ENCODE peak calls at places on chromosome 6, in six cellular contexts. One of them, this sample, is unnamed.

GRCh38 chr6:81938991-81939773 is 186.7 kb upstream of the TENT5A start:
- DNase-seq in hepatocyte: no peak
- DNase-seq in mesendoderm: peak; percentile 75
- DNase-seq in IMR-90: peak; percentile 76
- DNase-seq in GM23248: peak; percentile 75
- DNase-seq in OCI-LY7: no peak
- DNase-seq in this sample: no peak

GRCh38 chr6:16362819-16363589 is 124.6 kb downstream of the GMPR start:
- DNase-seq in GM23248: no peak
- DNase-seq in OCI-LY7: no peak
- DNase-seq in IMR-90: no peak
- DNase-seq in mesendoderm: no peak
- DNase-seq in hepatocyte: no peak
- DNase-seq in this sample: no peak

GRCh38 chr6:26555505-26556262 is 17.5 kb downstream of the HMGN4 start:
- DNase-seq in IMR-90: peak; percentile 35
- DNase-seq in hepatocyte: peak; percentile 32
- DNase-seq in mesendoderm: peak; percentile 74
- DNase-seq in OCI-LY7: peak; percentile 82
- DNase-seq in GM23248: peak; percentile 53
- DNase-seq in this sample: no peak

GRCh38 chr6:146666909-146667308 is 68.1 kb downstream of the ADGB start:
- DNase-seq in OCI-LY7: no peak
- DNase-seq in GM23248: no peak
- DNase-seq in IMR-90: no peak
- DNase-seq in hepatocyte: no peak
- DNase-seq in mesendoderm: no peak
- DNase-seq in this sample: no peak

GRCh38 chr6:50853924-50854323 is 35.3 kb downstream of the TFAP2B start:
- DNase-seq in OCI-LY7: no peak
- DNase-seq in IMR-90: no peak
- DNase-seq in mesendoderm: no peak
- DNase-seq in GM23248: no peak
- DNase-seq in hepatocyte: no peak
- DNase-seq in this sample: no peak

GRCh38 chr6:35209081-35209480 is 4.7 kb upstream of the SCUBE3 start:
- DNase-seq in hepatocyte: no peak
- DNase-seq in OCI-LY7: peak; percentile 41
- DNase-seq in IMR-90: no peak
- DNase-seq in mesendoderm: no peak
- DNase-seq in GM23248: no peak
- DNase-seq in this sample: no peak

GRCh38 chr6:133456934-133457333 is 215.8 kb downstream of the EYA4 start:
- DNase-seq in OCI-LY7: no peak
- DNase-seq in mesendoderm: no peak
- DNase-seq in hepatocyte: no peak
- DNase-seq in IMR-90: no peak
- DNase-seq in GM23248: no peak
- DNase-seq in this sample: no peak

GRCh38 chr6:32842690-32843089 is 1.2 kb downstream of the PSMB8 start:
- DNase-seq in IMR-90: no peak
- DNase-seq in hepatocyte: no peak
- DNase-seq in mesendoderm: no peak
- DNase-seq in GM23248: no peak
- DNase-seq in OCI-LY7: no peak
- DNase-seq in this sample: no peak

GRCh38 chr6:8043221-8043620 is 21.0 kb downstream of the BLOC1S5 start:
- DNase-seq in OCI-LY7: no peak
- DNase-seq in IMR-90: peak; percentile 31
- DNase-seq in mesendoderm: no peak
- DNase-seq in GM23248: no peak
- DNase-seq in hepatocyte: no peak
- DNase-seq in this sample: no peak

GRCh38 chr6:17397764-17398194 is 4.4 kb downstream of the CAP2 start:
- DNase-seq in hepatocyte: no peak
- DNase-seq in OCI-LY7: no peak
- DNase-seq in GM23248: peak; percentile 39
- DNase-seq in IMR-90: no peak
- DNase-seq in mesendoderm: no peak
- DNase-seq in this sample: no peak

GRCh38 chr6:5906842-5907241 is 99.9 kb downstream of the NRN1 start:
- DNase-seq in IMR-90: no peak
- DNase-seq in OCI-LY7: no peak
- DNase-seq in hepatocyte: no peak
- DNase-seq in GM23248: no peak
- DNase-seq in mesendoderm: no peak
- DNase-seq in this sample: no peak

GRCh38 chr6:32190946-32191677 is 1.1 kb upstream of the PBX2 start:
- DNase-seq in GM23248: no peak
- DNase-seq in mesendoderm: no peak
- DNase-seq in IMR-90: no peak
- DNase-seq in OCI-LY7: no peak
- DNase-seq in hepatocyte: no peak
- DNase-seq in this sample: no peak

GRCh38 chr6:52995913-52996685 is 1.0 kb upstream of the GSTA4 start:
- DNase-seq in GM23248: peak; percentile 75
- DNase-seq in mesendoderm: peak; percentile 96
- DNase-seq in IMR-90: peak; percentile 91
- DNase-seq in OCI-LY7: peak; percentile 63
- DNase-seq in hepatocyte: peak; percentile 33
- DNase-seq in this sample: peak; percentile 42

GRCh38 chr6:3744211-3744900 is 7.2 kb downstream of the PXDC1 start:
- DNase-seq in mesendoderm: no peak
- DNase-seq in OCI-LY7: no peak
- DNase-seq in GM23248: peak; percentile 67
- DNase-seq in IMR-90: no peak
- DNase-seq in hepatocyte: no peak
- DNase-seq in this sample: no peak

GRCh38 chr6:38443750-38444149 is 196.0 kb downstream of the BTBD9 start:
- DNase-seq in IMR-90: no peak
- DNase-seq in hepatocyte: no peak
- DNase-seq in OCI-LY7: no peak
- DNase-seq in mesendoderm: peak; percentile 54
- DNase-seq in GM23248: no peak
- DNase-seq in this sample: no peak

GRCh38 chr6:166406197-166406596 is 23.5 kb upstream of the MPC1 start:
- DNase-seq in IMR-90: no peak
- DNase-seq in OCI-LY7: no peak
- DNase-seq in GM23248: no peak
- DNase-seq in hepatocyte: no peak
- DNase-seq in mesendoderm: no peak
- DNase-seq in this sample: no peak

GRCh38 chr6:127858992-127859391 is 41.9 kb downstream of the THEMIS start:
- DNase-seq in hepatocyte: no peak
- DNase-seq in IMR-90: no peak
- DNase-seq in GM23248: no peak
- DNase-seq in mesendoderm: no peak
- DNase-seq in OCI-LY7: no peak
- DNase-seq in this sample: no peak

GRCh38 chr6:85594197-85594930 is 706 bp upstream of the SNX14 start:
- DNase-seq in mesendoderm: peak; percentile 42
- DNase-seq in hepatocyte: no peak
- DNase-seq in OCI-LY7: peak; percentile 52
- DNase-seq in IMR-90: peak; percentile 30
- DNase-seq in GM23248: peak; percentile 71
- DNase-seq in this sample: no peak

GRCh38 chr6:119173249-119174084 is 95.0 kb upstream of the FAM184A start:
- DNase-seq in GM23248: no peak
- DNase-seq in IMR-90: no peak
- DNase-seq in hepatocyte: peak; percentile 30
- DNase-seq in OCI-LY7: no peak
- DNase-seq in mesendoderm: no peak
- DNase-seq in this sample: no peak

GRCh38 chr6:117494694-117495318 is 12.3 kb downstream of the DCBLD1 start:
- DNase-seq in hepatocyte: no peak
- DNase-seq in OCI-LY7: no peak
- DNase-seq in GM23248: no peak
- DNase-seq in mesendoderm: no peak
- DNase-seq in IMR-90: no peak
- DNase-seq in this sample: no peak

GRCh38 chr6:41150671-41151070 is 3.5 kb downstream of the TREML1 start:
- DNase-seq in GM23248: no peak
- DNase-seq in IMR-90: no peak
- DNase-seq in hepatocyte: no peak
- DNase-seq in mesendoderm: peak; percentile 65
- DNase-seq in OCI-LY7: no peak
- DNase-seq in this sample: no peak

GRCh38 chr6:43119456-43119855 is 43.3 kb downstream of the PTK7 start:
- DNase-seq in hepatocyte: no peak
- DNase-seq in GM23248: no peak
- DNase-seq in OCI-LY7: no peak
- DNase-seq in IMR-90: no peak
- DNase-seq in mesendoderm: no peak
- DNase-seq in this sample: no peak

GRCh38 chr6:82877213-82878195 is 188.1 kb downstream of the UBE3D start:
- DNase-seq in OCI-LY7: no peak
- DNase-seq in GM23248: no peak
- DNase-seq in mesendoderm: no peak
- DNase-seq in hepatocyte: no peak
- DNase-seq in IMR-90: no peak
- DNase-seq in this sample: no peak

GRCh38 chr6:31725502-31726350 is 2.6 kb downstream of the MPIG6B start:
- DNase-seq in OCI-LY7: no peak
- DNase-seq in mesendoderm: no peak
- DNase-seq in GM23248: no peak
- DNase-seq in IMR-90: no peak
- DNase-seq in hepatocyte: no peak
- DNase-seq in this sample: no peak

GRCh38 chr6:39432311-39433025 is 110.0 kb upstream of the KCNK16 start:
- DNase-seq in IMR-90: no peak
- DNase-seq in OCI-LY7: no peak
- DNase-seq in mesendoderm: no peak
- DNase-seq in GM23248: peak; percentile 85
- DNase-seq in hepatocyte: no peak
- DNase-seq in this sample: no peak

GRCh38 chr6:34235605-34236422 is 859 bp upstream of the HMGA1 start:
- DNase-seq in GM23248: peak; percentile 91
- DNase-seq in mesendoderm: peak; percentile 90
- DNase-seq in IMR-90: peak; percentile 92
- DNase-seq in hepatocyte: peak; percentile 86
- DNase-seq in OCI-LY7: peak; percentile 73
- DNase-seq in this sample: no peak

GRCh38 chr6:134962421-134962820 is 12.5 kb upstream of the ALDH8A1 start:
- DNase-seq in hepatocyte: no peak
- DNase-seq in IMR-90: no peak
- DNase-seq in GM23248: no peak
- DNase-seq in OCI-LY7: no peak
- DNase-seq in mesendoderm: no peak
- DNase-seq in this sample: no peak

GRCh38 chr6:39320370-39320984 is 2.0 kb downstream of the KCNK16 start:
- DNase-seq in mesendoderm: no peak
- DNase-seq in hepatocyte: no peak
- DNase-seq in IMR-90: no peak
- DNase-seq in OCI-LY7: no peak
- DNase-seq in GM23248: no peak
- DNase-seq in this sample: no peak

GRCh38 chr6:133206942-133207341 is 34.2 kb upstream of the EYA4 start:
- DNase-seq in hepatocyte: no peak
- DNase-seq in GM23248: no peak
- DNase-seq in mesendoderm: no peak
- DNase-seq in IMR-90: no peak
- DNase-seq in OCI-LY7: no peak
- DNase-seq in this sample: no peak

GRCh38 chr6:29665942-29666825 is 9.3 kb downstream of the MOG start:
- DNase-seq in hepatocyte: no peak
- DNase-seq in OCI-LY7: no peak
- DNase-seq in GM23248: no peak
- DNase-seq in IMR-90: no peak
- DNase-seq in mesendoderm: peak; percentile 87
- DNase-seq in this sample: no peak
- H3K4me3 ChIP-seq in hepatocyte: no peak overlapping the region
- H3K4me3 ChIP-seq in OCI-LY7: no peak overlapping the region
- H3K4me3 ChIP-seq in GM23248: no peak overlapping the region
- H3K4me3 ChIP-seq in IMR-90: no peak overlapping the region
- H3K4me3 ChIP-seq in mesendoderm: no peak overlapping the region
- H3K4me3 ChIP-seq in this sample: no peak overlapping the region

DNA sequence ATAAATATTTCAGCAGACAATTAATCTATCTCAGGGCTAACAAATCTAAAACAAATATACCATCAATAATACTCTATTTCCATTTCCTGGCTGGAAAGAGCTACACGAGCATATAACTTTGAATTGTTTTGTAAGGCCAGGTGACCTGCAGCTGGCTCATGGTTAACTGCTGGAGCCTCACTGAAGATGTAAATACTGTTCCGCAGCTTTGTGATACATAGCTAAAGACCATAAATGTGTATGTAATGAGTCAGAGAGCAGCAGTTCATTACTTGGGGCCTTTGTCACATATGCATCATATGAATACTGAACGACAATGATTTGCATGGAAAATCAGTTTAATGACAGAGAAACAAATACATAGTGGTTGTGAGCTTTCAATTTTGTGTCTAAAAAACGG is 109.4 kb upstream of the CCN2 start:
- DNase-seq in GM23248: peak; percentile 87
- DNase-seq in hepatocyte: peak; percentile 63
- DNase-seq in OCI-LY7: peak; percentile 20
- DNase-seq in mesendoderm: no peak
- DNase-seq in IMR-90: peak; percentile 97
- DNase-seq in this sample: no peak
- H3K4me2 ChIP-seq in GM23248: peak overlapping the region; percentile 25
- H3K4me2 ChIP-seq in hepatocyte: no peak overlapping the region
- H3K4me2 ChIP-seq in OCI-LY7: peak overlapping the region; percentile 26
- H3K4me2 ChIP-seq in mesendoderm: no peak overlapping the region
- H3K4me2 ChIP-seq in IMR-90: peak overlapping the region; percentile 35
- H3K4me2 ChIP-seq in this sample: no peak overlapping the region

GRCh38 chr6:116328528-116328903 is 42.2 kb upstream of the DSE start:
- DNase-seq in hepatocyte: no peak
- DNase-seq in mesendoderm: no peak
- DNase-seq in GM23248: peak; percentile 42
- DNase-seq in IMR-90: peak; percentile 31
- DNase-seq in OCI-LY7: no peak
- DNase-seq in this sample: no peak

GRCh38 chr6:116330511-116330910 is 40.2 kb upstream of the DSE start:
- DNase-seq in hepatocyte: no peak
- DNase-seq in GM23248: peak; percentile 62
- DNase-seq in IMR-90: peak; percentile 21
- DNase-seq in OCI-LY7: no peak
- DNase-seq in mesendoderm: no peak
- DNase-seq in this sample: no peak

GRCh38 chr6:116326392-116326717 is 44.4 kb upstream of the DSE start:
- DNase-seq in hepatocyte: no peak
- DNase-seq in OCI-LY7: no peak
- DNase-seq in IMR-90: no peak
- DNase-seq in mesendoderm: no peak
- DNase-seq in GM23248: no peak
- DNase-seq in this sample: no peak

GRCh38 chr6:116329156-116329555 is 41.6 kb upstream of the DSE start:
- DNase-seq in OCI-LY7: no peak
- DNase-seq in hepatocyte: no peak
- DNase-seq in IMR-90: peak; percentile 38
- DNase-seq in GM23248: no peak
- DNase-seq in mesendoderm: no peak
- DNase-seq in this sample: no peak

GRCh38 chr6:116327803-116328527 is 42.8 kb upstream of the DSE start:
- DNase-seq in OCI-LY7: no peak
- DNase-seq in GM23248: no peak
- DNase-seq in IMR-90: peak; percentile 10
- DNase-seq in hepatocyte: no peak
- DNase-seq in mesendoderm: peak; percentile 80
- DNase-seq in this sample: no peak
- H3K4me3 ChIP-seq in OCI-LY7: no peak overlapping the region
- H3K4me3 ChIP-seq in GM23248: peak overlapping the region; percentile 21
- H3K4me3 ChIP-seq in IMR-90: no peak overlapping the region
- H3K4me3 ChIP-seq in hepatocyte: no peak overlapping the region
- H3K4me3 ChIP-seq in mesendoderm: no peak overlapping the region
- H3K4me3 ChIP-seq in this sample: no peak overlapping the region

GRCh38 chr6:158711264-158711663 is 61.4 kb downstream of the SYTL3 start:
- DNase-seq in IMR-90: peak; percentile 87
- DNase-seq in hepatocyte: peak; percentile 34
- DNase-seq in GM23248: no peak
- DNase-seq in OCI-LY7: no peak
- DNase-seq in mesendoderm: no peak
- DNase-seq in this sample: no peak
- H3K4me2 ChIP-seq in IMR-90: peak overlapping the region; percentile 31
- H3K4me2 ChIP-seq in hepatocyte: peak overlapping the region; percentile 60
- H3K4me2 ChIP-seq in GM23248: no peak overlapping the region
- H3K4me2 ChIP-seq in OCI-LY7: no peak overlapping the region
- H3K4me2 ChIP-seq in mesendoderm: no peak overlapping the region
- H3K4me2 ChIP-seq in this sample: no peak overlapping the region